ENCODE peak calls at places on chromosome 13, in four cellular contexts. X is GM12878, H is K562, L is HepG2. J is an unnamed sample.

GRCh38 chr13:111924676-111925075 is 142.3 kb upstream of the SOX1 start:
- DNase-seq in X (no peak), H (no peak), L (no peak), J (no peak)

GRCh38 chr13:85009447-85009846 is 789.8 kb downstream of the SLITRK6 start:
- DNase-seq in X (no peak), H (no peak), L (no peak), J (no peak)

GRCh38 chr13:98181106-98181815 is 4.2 kb upstream of the RNF113B start:
- DNase-seq in X (no peak), H (no peak), L (no peak), J (no peak)

GRCh38 chr13:25701304-25701703 is 329.5 kb downstream of the ATP8A2 start:
- DNase-seq in X (no peak), H (no peak), L (no peak), J (no peak)

GRCh38 chr13:102856603-102857002 is 10.8 kb downstream of the ERCC5 start:
- DNase-seq in X (no peak), H (no peak), L (no peak), J (no peak)

GRCh38 chr13:59126474-59126873 is 1037.3 kb downstream of the DIAPH3 start:
- DNase-seq in X (no peak), H (no peak), L (no peak), J (no peak)

GRCh38 chr13:38662362-38662761 is 24.5 kb upstream of the FREM2 start:
- DNase-seq in X (no peak), H (no peak), L (no peak), J (no peak)

GRCh38 chr13:31174018-31174417 is 12.3 kb upstream of the HSPH1 start:
- DNase-seq in X (no peak), H (no peak), L (peak), J (no peak)

GRCh38 chr13:75432045-75432444 is 49.9 kb downstream of the TBC1D4 start:
- DNase-seq in X (no peak), H (peak), L (peak), J (no peak)

GRCh38 chr13:109198585-109198984 is 569.2 kb downstream of the MYO16 start:
- DNase-seq in X (no peak), H (no peak), L (no peak), J (no peak)

GRCh38 chr13:28729541-28729940 is 10.8 kb upstream of the SLC46A3 start:
- DNase-seq in X (no peak), H (no peak), L (no peak), J (no peak)

GRCh38 chr13:97627566-97627965 is 193.6 kb downstream of the RAP2A start:
- DNase-seq in X (no peak), H (peak), L (peak), J (no peak)

DNA sequence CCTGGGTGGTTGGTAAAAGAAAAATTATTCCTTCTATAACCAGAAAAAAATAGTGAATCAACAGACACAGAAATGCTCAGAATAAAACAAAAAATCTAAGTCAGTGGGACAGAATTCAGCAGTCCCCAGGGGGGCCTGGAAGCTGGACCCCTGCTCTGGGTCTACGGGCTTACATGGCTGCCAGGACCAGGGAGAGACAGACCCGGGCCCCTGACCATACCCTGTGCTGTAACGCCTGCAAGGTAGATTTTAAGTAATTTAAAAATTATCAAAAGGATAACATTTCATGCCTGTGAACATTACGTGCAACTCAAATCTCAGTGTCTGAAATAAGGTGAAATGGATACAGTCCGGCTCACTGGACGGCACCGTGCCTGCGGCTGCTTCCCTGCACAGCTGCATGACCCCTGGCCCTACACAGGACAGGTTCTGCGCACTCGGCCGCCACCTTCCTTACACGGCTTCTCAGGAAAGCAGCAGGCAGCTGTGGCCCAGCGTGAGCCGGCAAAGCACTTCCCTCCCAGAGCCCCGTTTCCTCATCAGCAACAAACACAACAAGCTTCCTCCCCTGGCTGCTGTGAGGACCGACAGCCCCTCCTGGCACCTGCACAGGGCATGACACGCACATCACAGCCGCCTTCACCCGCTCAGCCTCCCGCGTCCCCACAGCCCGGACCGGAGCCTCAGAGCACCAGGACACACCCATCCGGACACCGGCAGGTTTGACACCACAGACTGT is 22.2 kb downstream of the RASA3 start:
- DNase-seq in X (no peak), H (no peak), L (no peak), J (no peak)
- TF ChIP-seq ZBTB33 in X (no peak), H (peak), L (peak), J (no peak)

DNA sequence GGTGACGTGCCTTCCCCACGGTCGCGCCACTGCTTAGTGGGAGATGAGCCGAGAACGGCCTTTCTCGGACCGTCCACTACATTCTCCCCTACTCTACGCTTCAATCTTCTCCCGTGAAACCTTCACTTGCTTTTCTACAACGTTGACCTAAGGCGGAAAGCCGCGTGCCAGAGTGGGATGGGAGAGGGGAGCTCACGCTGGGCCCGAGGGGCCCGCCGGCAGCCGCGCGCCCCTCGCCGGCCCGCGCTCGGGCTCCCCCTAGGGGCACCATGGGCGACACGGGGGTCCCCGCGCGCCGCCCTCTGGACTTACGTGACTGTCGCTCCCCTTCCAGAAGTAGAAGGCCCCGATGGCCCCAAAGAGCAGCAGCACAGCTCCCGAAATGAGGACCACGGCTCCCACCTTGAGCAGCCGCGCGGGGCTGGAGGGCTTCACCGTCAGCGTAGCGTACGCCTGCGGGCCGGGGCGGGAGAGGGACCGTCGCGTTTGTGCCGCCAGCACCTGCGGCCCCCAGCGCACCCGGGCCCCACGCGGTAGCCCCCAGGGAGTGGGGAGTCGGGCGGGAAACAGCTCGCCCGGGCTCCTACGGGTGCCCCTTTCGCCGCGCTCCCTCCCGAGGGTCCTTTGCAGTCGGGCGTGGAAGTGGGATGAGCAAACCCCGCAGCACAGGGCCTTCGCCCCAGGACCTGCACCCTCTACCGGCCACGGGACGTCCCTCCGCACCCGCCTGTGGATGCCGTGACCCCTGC is 727 bp downstream of the CNMD start:
- DNase-seq in X (no peak), H (peak), L (no peak), J (no peak)
- TF ChIP-seq EZH2 in X (no peak), H (no peak), L (no peak), J (no peak)

GRCh38 chr13:24614306-24615080 is 65.7 kb upstream of the ATP12A start:
- DNase-seq in X (no peak), H (no peak), L (no peak), J (no peak)
- TF ChIP-seq ZBTB33 in X (no peak), H (no peak), L (no peak), J (no peak)

DNA sequence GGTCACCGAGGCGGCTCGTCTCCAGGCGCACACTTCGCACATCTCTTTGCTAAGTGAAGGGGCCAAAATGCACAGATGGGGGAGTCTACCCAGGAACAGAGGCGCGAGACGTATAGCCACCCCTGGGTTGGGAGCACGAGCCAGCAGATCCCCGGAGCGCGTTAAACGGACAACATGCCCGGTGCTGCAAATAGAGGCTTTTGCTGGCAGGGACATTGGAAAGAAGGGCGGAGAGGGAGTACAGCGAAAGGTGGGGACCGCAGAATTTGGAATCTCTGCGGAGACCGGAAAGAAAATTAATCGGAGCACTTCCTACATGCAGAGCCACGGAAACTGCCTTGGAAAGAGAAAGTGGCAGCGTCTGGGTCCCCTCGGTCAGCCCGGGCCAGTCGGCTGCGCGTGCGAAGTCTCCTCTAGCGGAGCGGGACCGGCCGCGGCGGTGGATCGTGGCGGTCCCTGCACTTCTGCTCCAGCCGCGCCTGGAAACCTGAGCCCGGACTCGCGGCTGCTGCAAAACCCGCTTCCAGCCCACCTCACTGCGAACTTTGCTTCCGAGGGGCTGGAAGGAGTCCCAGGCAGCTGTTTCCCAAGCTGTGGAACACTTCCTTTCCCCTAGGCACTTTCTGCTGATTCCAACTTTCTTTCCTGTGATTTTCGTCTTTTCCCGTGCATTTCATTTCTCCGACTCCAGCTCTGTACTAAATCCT is 791 bp upstream of the PCDH9 start:
- DNase-seq in X (no peak), H (peak), L (peak), J (no peak)
- TF ChIP-seq EZH2 in X (no peak), H (no peak), L (peak), J (no peak)